ENCODE peak calls at places on chromosomes 16 and 17, in eight cellular contexts. H is fibroblast of lung, D is Karpas-422, G is heart left ventricle, N is tibial nerve, S is GM12865, R is HCT116, O is HepG2. P is an unnamed sample.

GRCh38 chr16:51237861-51238378 is 86.8 kb upstream of the SALL1 start:
- DNase-seq in H (no peak), D (no peak), G (no peak), N (no peak), S (no peak), R (no peak), O (peak; percentile 43), P (no peak)

GRCh38 chr16:75591001-75591852 is 25.0 kb downstream of the GABARAPL2 start:
- DNase-seq in H (peak; percentile 67), D (no peak), G (peak; percentile 88), N (peak; percentile 28), S (no peak), R (no peak), O (no peak), P (peak; percentile 80)

GRCh38 chr16:23508589-23509440 is 1.5 kb downstream of the GGA2 start:
- DNase-seq in H (peak; percentile 25), D (peak; percentile 51), G (no peak), N (no peak), S (peak; percentile 24), R (no peak), O (no peak), P (no peak)

GRCh38 chr16:21952793-21953540 is at the start of gene UQCRC2:
- DNase-seq in H (peak; percentile 95), D (peak; percentile 96), G (peak; percentile 91), N (peak; percentile 82), S (peak; percentile 95), R (peak; percentile 93), O (peak; percentile 97), P (peak; percentile 91)

GRCh38 chr17:67013891-67014290 is 30.5 kb upstream of the CACNG1 start:
- DNase-seq in H (no peak), D (no peak), G (no peak), N (no peak), S (no peak), R (no peak), O (no peak), P (no peak)

GRCh38 chr17:29763273-29763672 is 140.6 kb upstream of the CORO6 start:
- DNase-seq in H (no peak), D (no peak), G (no peak), N (no peak), S (no peak), R (no peak), O (no peak), P (no peak)

GRCh38 chr17:28404461-28404811 is 1.6 kb downstream of the SLC46A1 start:
- DNase-seq in H (no peak), D (no peak), G (no peak), N (no peak), S (no peak), R (no peak), O (no peak), P (no peak)

GRCh38 chr16:17605784-17606183 is 135.0 kb upstream of the XYLT1 start:
- DNase-seq in H (no peak), D (no peak), G (no peak), N (no peak), S (no peak), R (no peak), O (no peak), P (no peak)

GRCh38 chr17:42563950-42564349 is 2.0 kb downstream of the COASY start:
- DNase-seq in H (no peak), D (no peak), G (no peak), N (no peak), S (no peak), R (no peak), O (no peak), P (no peak)

GRCh38 chr16:12498077-12498476 is 305.6 kb downstream of the CPPED1 start:
- DNase-seq in H (no peak), D (no peak), G (no peak), N (no peak), S (no peak), R (no peak), O (no peak), P (no peak)

GRCh38 chr17:1060991-1061390 is 64.1 kb downstream of the TIMM22 start:
- DNase-seq in H (peak; percentile 98), D (no peak), G (peak; percentile 83), N (no peak), S (peak; percentile 37), R (peak; percentile 93), O (no peak), P (no peak)

GRCh38 chr16:87063543-87063942 is 253.6 kb downstream of the C16orf95 start:
- DNase-seq in H (no peak), D (no peak), G (no peak), N (no peak), S (no peak), R (no peak), O (no peak), P (peak; percentile 55)
- H3K4me3 ChIP-seq in H (no peak overlapping the region), D (no peak overlapping the region), G (no peak overlapping the region), N (no peak overlapping the region), S (no peak overlapping the region), R (no peak overlapping the region), O (no peak overlapping the region), P (no peak overlapping the region)

GRCh38 chr16:86505185-86505898 is 5.0 kb upstream of the FOXF1 start:
- DNase-seq in H (peak; percentile 36), D (no peak), G (no peak), N (no peak), S (no peak), R (no peak), O (no peak), P (no peak)
- H3K4me3 ChIP-seq in H (peak overlapping the region; percentile 68), D (no peak overlapping the region), G (no peak overlapping the region), N (no peak overlapping the region), S (no peak overlapping the region), R (no peak overlapping the region), O (no peak overlapping the region), P (peak overlapping the region; percentile 47)

GRCh38 chr17:43928606-43929005 is 13.7 kb downstream of the PPY start:
- DNase-seq in H (no peak), D (no peak), G (no peak), N (no peak), S (no peak), R (no peak), O (no peak), P (no peak)

GRCh38 chr17:43932357-43932756 is 9.9 kb downstream of the PPY start:
- DNase-seq in H (no peak), D (no peak), G (no peak), N (no peak), S (no peak), R (no peak), O (no peak), P (no peak)

GRCh38 chr17:43931062-43931571 is 11.2 kb downstream of the PPY start:
- DNase-seq in H (no peak), D (no peak), G (no peak), N (no peak), S (no peak), R (no peak), O (peak; percentile 92), P (no peak)

GRCh38 chr17:43924558-43924957 is 17.2 kb upstream of the MPP2 start:
- DNase-seq in H (no peak), D (no peak), G (no peak), N (no peak), S (no peak), R (no peak), O (no peak), P (no peak)

DNA sequence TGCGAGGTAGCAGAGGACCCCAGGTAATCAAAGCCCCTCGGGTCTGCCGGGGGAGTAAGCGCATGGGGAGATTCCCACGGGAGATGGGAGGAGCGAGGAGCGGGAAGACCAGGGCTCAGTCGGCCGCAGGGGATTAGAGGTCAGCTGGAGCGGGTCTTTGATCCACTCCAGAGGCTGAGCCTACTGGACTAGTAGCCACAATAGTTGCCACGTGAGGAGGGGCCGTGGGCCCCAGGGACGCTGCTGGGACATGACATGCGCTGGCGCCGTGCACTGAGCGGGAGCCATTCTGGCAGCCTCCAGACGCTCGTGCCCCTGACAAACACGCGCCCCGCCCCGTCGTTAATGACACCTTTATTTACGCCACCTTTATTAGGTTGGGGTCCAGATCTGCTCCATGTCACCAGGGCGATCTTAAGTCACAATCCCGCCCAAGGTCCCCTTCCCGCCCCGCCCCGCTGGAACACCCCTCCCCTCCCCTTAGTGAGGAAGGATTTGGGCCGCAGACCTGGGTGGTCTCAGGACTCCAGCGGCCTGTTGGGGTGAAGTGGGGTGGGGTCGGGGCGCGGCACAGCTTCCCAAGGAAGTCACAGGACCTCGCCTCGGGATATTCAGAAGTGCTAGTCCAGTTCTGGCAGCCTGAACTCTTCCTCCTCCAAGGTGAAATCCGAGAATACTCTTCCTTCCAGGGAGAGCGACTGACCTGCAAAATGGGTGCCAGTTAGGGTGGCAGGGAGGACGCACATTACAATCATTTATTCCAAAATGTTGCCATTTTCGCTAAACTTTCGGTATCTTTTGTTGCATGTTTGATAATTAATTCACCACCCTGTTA is 15.0 kb downstream of the PPY start:
- DNase-seq in H (no peak), D (no peak), G (no peak), N (no peak), S (no peak), R (no peak), O (no peak), P (no peak)
- H3K4me3 ChIP-seq in H (no peak overlapping the region), D (no peak overlapping the region), G (peak overlapping the region; percentile 40), N (no peak overlapping the region), S (no peak overlapping the region), R (no peak overlapping the region), O (no peak overlapping the region), P (peak overlapping the region; percentile 60)

GRCh38 chr17:82900741-82901140 is 60.9 kb upstream of the ZNF750 start:
- DNase-seq in H (no peak), D (no peak), G (no peak), N (no peak), S (no peak), R (no peak), O (no peak), P (no peak)

GRCh38 chr17:82901836-82902235 is 62.0 kb upstream of the ZNF750 start:
- DNase-seq in H (no peak), D (no peak), G (no peak), N (no peak), S (no peak), R (no peak), O (no peak), P (no peak)

GRCh38 chr17:82898976-82899514 is 59.2 kb upstream of the ZNF750 start:
- DNase-seq in H (no peak), D (no peak), G (no peak), N (no peak), S (no peak), R (no peak), O (no peak), P (no peak)

GRCh38 chr17:82901356-82901755 is 61.5 kb upstream of the ZNF750 start:
- DNase-seq in H (no peak), D (no peak), G (no peak), N (no peak), S (no peak), R (no peak), O (no peak), P (no peak)

DNA sequence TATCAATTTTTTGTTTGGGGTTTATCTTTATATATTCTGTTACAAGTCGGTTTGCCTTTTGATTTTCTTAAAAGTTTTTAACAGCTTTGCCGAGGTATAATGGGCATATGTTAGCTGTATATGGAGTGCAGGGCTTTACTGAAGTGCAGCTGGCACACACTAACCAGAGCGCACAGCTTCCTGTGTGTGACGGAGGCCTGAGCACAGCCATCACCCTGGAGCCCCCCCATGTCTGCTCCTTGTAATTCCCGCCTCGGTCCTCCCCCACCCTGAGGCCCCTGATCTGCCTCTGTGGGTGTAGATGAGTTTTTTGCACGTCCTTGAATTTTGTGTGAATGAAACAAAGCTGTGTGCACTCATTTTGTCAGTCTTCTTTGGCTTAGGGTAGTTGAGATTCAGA is 60.1 kb upstream of the ZNF750 start:
- DNase-seq in H (no peak), D (no peak), G (no peak), N (no peak), S (no peak), R (no peak), O (no peak), P (no peak)
- H3K4me3 ChIP-seq in H (no peak overlapping the region), D (no peak overlapping the region), G (no peak overlapping the region), N (no peak overlapping the region), S (no peak overlapping the region), R (no peak overlapping the region), O (no peak overlapping the region), P (no peak overlapping the region)

GRCh38 chr17:57269052-57269451 is 12.7 kb downstream of the MSI2 start:
- DNase-seq in H (no peak), D (no peak), G (no peak), N (no peak), S (no peak), R (no peak), O (no peak), P (no peak)
- H3K4me3 ChIP-seq in H (no peak overlapping the region), D (no peak overlapping the region), G (no peak overlapping the region), N (no peak overlapping the region), S (no peak overlapping the region), R (no peak overlapping the region), O (no peak overlapping the region), P (no peak overlapping the region)

P was measured in coronary artery.